ENCODE peak calls at places on chromosome 2, in four cellular contexts. One of them, this sample, is unnamed.

GRCh38 chr2:27494284-27494943 is 586 bp downstream of the FNDC4 start:
- DNase-seq in K562: no peak
- DNase-seq in WTC11: peak
- DNase-seq in HepG2: peak
- DNase-seq in this sample: no peak

GRCh38 chr2:240876475-240877251 is 8.0 kb downstream of the AGXT start:
- DNase-seq in K562: no peak
- DNase-seq in WTC11: no peak
- DNase-seq in HepG2: peak
- DNase-seq in this sample: peak

GRCh38 chr2:226427538-226428307 is 371.9 kb downstream of the IRS1 start:
- DNase-seq in K562: no peak
- DNase-seq in WTC11: no peak
- DNase-seq in HepG2: peak
- DNase-seq in this sample: peak

GRCh38 chr2:148014616-148015015 is 5.9 kb downstream of the ORC4 start:
- DNase-seq in K562: no peak
- DNase-seq in WTC11: no peak
- DNase-seq in HepG2: no peak
- DNase-seq in this sample: no peak

GRCh38 chr2:237739101-237739500 is 59.5 kb upstream of the RBM44 start:
- DNase-seq in K562: no peak
- DNase-seq in WTC11: no peak
- DNase-seq in HepG2: no peak
- DNase-seq in this sample: no peak

GRCh38 chr2:181152701-181153100 is 172.3 kb downstream of the UBE2E3 start:
- DNase-seq in K562: no peak
- DNase-seq in WTC11: no peak
- DNase-seq in HepG2: no peak
- DNase-seq in this sample: no peak

GRCh38 chr2:133676392-133677130 is 108.3 kb upstream of the NCKAP5 start:
- DNase-seq in K562: no peak
- DNase-seq in WTC11: no peak
- DNase-seq in HepG2: no peak
- DNase-seq in this sample: no peak

GRCh38 chr2:120349125-120349921 is 3.4 kb downstream of the INHBB start:
- DNase-seq in K562: no peak
- DNase-seq in WTC11: no peak
- DNase-seq in HepG2: no peak
- DNase-seq in this sample: no peak

GRCh38 chr2:170013802-170014551 is 164.0 kb upstream of the MYO3B start:
- DNase-seq in K562: peak
- DNase-seq in WTC11: peak
- DNase-seq in HepG2: no peak
- DNase-seq in this sample: peak

GRCh38 chr2:66440692-66441091 is 5.8 kb downstream of the MEIS1 start:
- DNase-seq in K562: no peak
- DNase-seq in WTC11: no peak
- DNase-seq in HepG2: no peak
- DNase-seq in this sample: no peak

GRCh38 chr2:57396364-57397098 is 650.1 kb upstream of the VRK2 start:
- DNase-seq in K562: no peak
- DNase-seq in WTC11: no peak
- DNase-seq in HepG2: no peak
- DNase-seq in this sample: no peak

GRCh38 chr2:11784747-11785610 is 38.5 kb downstream of the LPIN1 start:
- DNase-seq in K562: peak
- DNase-seq in WTC11: peak
- DNase-seq in HepG2: no peak
- DNase-seq in this sample: peak

GRCh38 chr2:54396107-54396506 is 60.0 kb upstream of the SPTBN1 start:
- DNase-seq in K562: no peak
- DNase-seq in WTC11: no peak
- DNase-seq in HepG2: no peak
- DNase-seq in this sample: no peak

GRCh38 chr2:227821043-227821942 is 7.7 kb downstream of the CCL20 start:
- DNase-seq in K562: no peak
- DNase-seq in WTC11: no peak
- DNase-seq in HepG2: peak
- DNase-seq in this sample: no peak
- TF ChIP-seq FOXJ3 in K562: no peak
- TF ChIP-seq FOXJ3 in WTC11: no peak
- TF ChIP-seq FOXJ3 in HepG2: peak
- TF ChIP-seq FOXJ3 in this sample: no peak

GRCh38 chr2:60318544-60318943 is 234.9 kb downstream of the BCL11A start:
- DNase-seq in K562: no peak
- DNase-seq in WTC11: no peak
- DNase-seq in HepG2: no peak
- DNase-seq in this sample: no peak
- TF ChIP-seq CTCF in K562: peak
- TF ChIP-seq CTCF in WTC11: no peak
- TF ChIP-seq CTCF in HepG2: no peak
- TF ChIP-seq CTCF in this sample: no peak

DNA sequence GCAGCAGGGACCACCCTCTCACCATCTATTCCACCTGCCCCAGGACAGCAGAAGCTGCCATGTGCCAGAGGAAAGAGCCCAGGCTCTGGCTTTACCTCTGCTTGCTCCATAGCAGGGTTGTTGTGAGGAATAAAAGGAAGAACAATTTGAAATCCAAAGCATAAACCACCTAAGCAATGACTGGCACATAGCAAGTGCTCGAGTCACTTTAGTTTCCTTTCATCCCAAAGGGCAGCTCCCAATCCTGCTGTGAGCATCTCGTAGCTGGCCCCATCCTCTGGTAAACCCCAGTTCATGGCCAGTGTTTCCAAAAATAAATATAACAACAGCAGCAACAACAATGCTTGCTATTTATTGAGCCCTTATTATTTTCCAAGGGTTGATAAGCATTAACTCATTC is 923.5 kb downstream of the EPHA4 start:
- DNase-seq in K562: no peak
- DNase-seq in WTC11: no peak
- DNase-seq in HepG2: no peak
- DNase-seq in this sample: no peak
- TF ChIP-seq FOXJ3 in K562: no peak
- TF ChIP-seq FOXJ3 in WTC11: no peak
- TF ChIP-seq FOXJ3 in HepG2: no peak
- TF ChIP-seq FOXJ3 in this sample: no peak

DNA sequence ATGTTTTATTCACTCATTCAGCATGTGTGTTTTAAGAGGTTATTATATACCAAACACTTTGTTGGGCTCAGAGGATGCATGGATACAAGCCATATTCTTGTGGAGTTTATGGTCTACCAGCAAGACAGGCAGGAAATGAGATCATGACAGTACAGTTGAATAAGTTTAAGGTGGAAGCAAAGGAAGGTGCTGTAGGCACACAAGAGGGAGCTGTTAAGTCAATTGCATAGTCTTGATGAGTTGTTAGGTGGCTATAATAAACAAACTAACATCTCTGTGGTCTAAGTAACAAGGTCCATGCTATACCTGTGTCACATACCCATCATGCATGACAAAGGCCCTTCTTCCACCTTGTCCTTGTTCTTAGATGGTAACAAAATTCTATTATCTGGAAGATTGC is 538.3 kb downstream of the CNTNAP5 start:
- DNase-seq in K562: no peak
- DNase-seq in WTC11: no peak
- DNase-seq in HepG2: peak
- DNase-seq in this sample: no peak
- TF ChIP-seq CTCF in K562: no peak
- TF ChIP-seq CTCF in WTC11: no peak
- TF ChIP-seq CTCF in HepG2: peak
- TF ChIP-seq CTCF in this sample: no peak

GRCh38 chr2:172181840-172182239 is 79.1 kb upstream of the DLX2 start:
- DNase-seq in K562: no peak
- DNase-seq in WTC11: peak
- DNase-seq in HepG2: no peak
- DNase-seq in this sample: no peak
- TF ChIP-seq FOXJ3 in K562: no peak
- TF ChIP-seq FOXJ3 in WTC11: no peak
- TF ChIP-seq FOXJ3 in HepG2: no peak
- TF ChIP-seq FOXJ3 in this sample: no peak

GRCh38 chr2:79982445-79982844 is 322.1 kb downstream of the LRRTM1 start:
- DNase-seq in K562: peak
- DNase-seq in WTC11: peak
- DNase-seq in HepG2: peak
- DNase-seq in this sample: no peak
- TF ChIP-seq CTCF in K562: peak
- TF ChIP-seq CTCF in WTC11: peak
- TF ChIP-seq CTCF in HepG2: peak
- TF ChIP-seq CTCF in this sample: peak

DNA sequence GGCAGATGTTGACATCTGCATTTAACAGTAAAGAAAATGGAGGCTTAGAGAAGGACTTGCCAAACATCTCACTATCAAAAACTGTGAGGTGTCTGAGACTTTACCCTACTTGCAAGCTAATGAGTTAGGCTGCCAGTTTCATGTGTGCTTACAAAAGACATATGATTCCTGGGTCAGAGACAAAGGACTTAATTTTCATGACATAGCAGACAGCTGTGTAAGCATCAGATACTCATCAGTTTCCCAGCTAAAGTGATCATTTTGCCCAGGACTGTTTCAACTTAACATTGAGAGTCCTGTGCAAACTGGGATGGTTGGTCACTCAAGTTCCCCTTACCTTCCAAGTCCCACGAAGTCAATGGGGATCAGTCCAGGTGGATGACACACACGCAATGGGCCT is 18.9 kb upstream of the DAPL1 start:
- DNase-seq in K562: no peak
- DNase-seq in WTC11: no peak
- DNase-seq in HepG2: no peak
- DNase-seq in this sample: no peak
- TF ChIP-seq FOXJ3 in K562: no peak
- TF ChIP-seq FOXJ3 in WTC11: no peak
- TF ChIP-seq FOXJ3 in HepG2: no peak
- TF ChIP-seq FOXJ3 in this sample: no peak

GRCh38 chr2:241913703-241914102 is 44.2 kb downstream of the RTP5 start:
- DNase-seq in K562: no peak
- DNase-seq in WTC11: no peak
- DNase-seq in HepG2: no peak
- DNase-seq in this sample: no peak

GRCh38 chr2:241909769-241910168 is 40.2 kb downstream of the RTP5 start:
- DNase-seq in K562: no peak
- DNase-seq in WTC11: no peak
- DNase-seq in HepG2: no peak
- DNase-seq in this sample: no peak

GRCh38 chr2:241911551-241911950 is 42.0 kb downstream of the RTP5 start:
- DNase-seq in K562: no peak
- DNase-seq in WTC11: no peak
- DNase-seq in HepG2: no peak
- DNase-seq in this sample: no peak

GRCh38 chr2:241910604-241911520 is 41.3 kb downstream of the RTP5 start:
- DNase-seq in K562: no peak
- DNase-seq in WTC11: no peak
- DNase-seq in HepG2: no peak
- DNase-seq in this sample: no peak

DNA sequence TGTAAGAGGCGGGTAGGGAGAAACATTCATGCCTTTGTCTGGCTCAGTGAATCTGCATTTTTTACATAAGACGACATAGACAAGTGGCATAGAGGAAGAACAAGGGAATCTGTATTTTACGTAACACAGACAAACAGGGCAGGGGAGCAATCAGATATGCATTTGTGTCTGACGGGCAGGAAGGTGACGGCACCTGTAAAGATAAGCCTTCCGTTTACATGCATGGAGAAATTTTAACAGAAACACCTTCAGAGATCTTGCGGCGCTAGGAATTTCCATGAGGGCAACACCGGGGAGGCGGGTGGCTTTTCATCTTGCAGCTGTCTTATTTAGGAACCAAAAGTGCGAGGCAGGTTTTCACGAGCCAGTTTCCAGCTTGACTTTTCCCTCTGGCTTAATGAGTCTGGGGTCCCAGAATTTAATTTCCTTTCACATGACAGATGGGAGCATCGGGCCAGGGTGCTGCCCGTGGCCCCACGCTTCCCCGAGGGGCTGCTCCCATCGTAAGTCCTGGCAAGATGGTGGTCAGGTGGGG is 42.6 kb downstream of the RTP5 start:
- DNase-seq in K562: no peak
- DNase-seq in WTC11: no peak
- DNase-seq in HepG2: peak
- DNase-seq in this sample: no peak
- TF ChIP-seq CTCF in K562: no peak
- TF ChIP-seq CTCF in WTC11: no peak
- TF ChIP-seq CTCF in HepG2: no peak
- TF ChIP-seq CTCF in this sample: no peak

GRCh38 chr2:37686792-37687595 is 15.6 kb upstream of the CDC42EP3 start:
- DNase-seq in K562: no peak
- DNase-seq in WTC11: no peak
- DNase-seq in HepG2: no peak
- DNase-seq in this sample: no peak

GRCh38 chr2:37689751-37690150 is 18.3 kb upstream of the CDC42EP3 start:
- DNase-seq in K562: no peak
- DNase-seq in WTC11: no peak
- DNase-seq in HepG2: no peak
- DNase-seq in this sample: no peak

GRCh38 chr2:37692731-37693130 is 21.3 kb upstream of the CDC42EP3 start:
- DNase-seq in K562: no peak
- DNase-seq in WTC11: no peak
- DNase-seq in HepG2: no peak
- DNase-seq in this sample: no peak

GRCh38 chr2:37684809-37685208 is 13.4 kb upstream of the CDC42EP3 start:
- DNase-seq in K562: no peak
- DNase-seq in WTC11: no peak
- DNase-seq in HepG2: no peak
- DNase-seq in this sample: no peak

GRCh38 chr2:37688771-37689468 is 17.5 kb upstream of the CDC42EP3 start:
- DNase-seq in K562: no peak
- DNase-seq in WTC11: no peak
- DNase-seq in HepG2: no peak
- DNase-seq in this sample: no peak
- TF ChIP-seq FOXJ3 in K562: no peak
- TF ChIP-seq FOXJ3 in WTC11: no peak
- TF ChIP-seq FOXJ3 in HepG2: no peak
- TF ChIP-seq FOXJ3 in this sample: no peak